ENCODE peak calls at places on chromosomes 16 and 17, in five cellular contexts. One of them, this sample, is unnamed.

GRCh38 chr17:18143044-18143936 is 34.7 kb downstream of the MYO15A start:
- DNase-seq in fibroblast of the aortic adventitia: no peak
- DNase-seq in mucosa of descending colon: no peak
- DNase-seq in neural progenitor cell: peak; percentile 81
- DNase-seq in transverse colon: no peak
- DNase-seq in this sample: peak; percentile 50

GRCh38 chr17:29838961-29839360 is 91.1 kb downstream of the SSH2 start:
- DNase-seq in fibroblast of the aortic adventitia: no peak
- DNase-seq in mucosa of descending colon: no peak
- DNase-seq in neural progenitor cell: peak; percentile 86
- DNase-seq in transverse colon: no peak
- DNase-seq in this sample: no peak

GRCh38 chr17:38663125-38663751 is 11.5 kb downstream of the EPOP start:
- DNase-seq in fibroblast of the aortic adventitia: peak; percentile 24
- DNase-seq in mucosa of descending colon: peak; percentile 77
- DNase-seq in transverse colon: peak; percentile 72
- DNase-seq in neural progenitor cell: peak; percentile 95
- DNase-seq in this sample: peak; percentile 94

GRCh38 chr16:30948956-30949654 is at the start of gene ORAI3:
- DNase-seq in transverse colon: peak; percentile 81
- DNase-seq in neural progenitor cell: peak; percentile 84
- DNase-seq in fibroblast of the aortic adventitia: peak; percentile 49
- DNase-seq in mucosa of descending colon: peak; percentile 79
- DNase-seq in this sample: peak; percentile 35

GRCh38 chr16:82773018-82773417 is 146.2 kb downstream of the CDH13 start:
- DNase-seq in transverse colon: no peak
- DNase-seq in mucosa of descending colon: no peak
- DNase-seq in fibroblast of the aortic adventitia: no peak
- DNase-seq in neural progenitor cell: no peak
- DNase-seq in this sample: no peak

GRCh38 chr17:42421479-42422332 is 1.4 kb downstream of the CAVIN1 start:
- DNase-seq in neural progenitor cell: peak; percentile 59
- DNase-seq in transverse colon: no peak
- DNase-seq in fibroblast of the aortic adventitia: peak; percentile 72
- DNase-seq in mucosa of descending colon: no peak
- DNase-seq in this sample: no peak

GRCh38 chr16:75566040-75566888 is at the start of gene GABARAPL2:
- DNase-seq in transverse colon: peak; percentile 90
- DNase-seq in neural progenitor cell: peak; percentile 98
- DNase-seq in mucosa of descending colon: peak; percentile 90
- DNase-seq in fibroblast of the aortic adventitia: peak; percentile 62
- DNase-seq in this sample: peak; percentile 88

GRCh38 chr16:59060212-59060611 is 326.1 kb upstream of the GOT2 start:
- DNase-seq in neural progenitor cell: no peak
- DNase-seq in transverse colon: no peak
- DNase-seq in fibroblast of the aortic adventitia: peak; percentile 47
- DNase-seq in mucosa of descending colon: no peak
- DNase-seq in this sample: no peak

GRCh38 chr16:82037666-82038065 is 2.6 kb downstream of the HSD17B2 start:
- DNase-seq in mucosa of descending colon: no peak
- DNase-seq in neural progenitor cell: no peak
- DNase-seq in fibroblast of the aortic adventitia: peak; percentile 2
- DNase-seq in transverse colon: no peak
- DNase-seq in this sample: no peak

GRCh38 chr17:50347087-50347893 is 1.4 kb downstream of the XYLT2 start:
- DNase-seq in transverse colon: no peak
- DNase-seq in neural progenitor cell: peak; percentile 46
- DNase-seq in fibroblast of the aortic adventitia: no peak
- DNase-seq in mucosa of descending colon: no peak
- DNase-seq in this sample: no peak

GRCh38 chr16:89949121-89949742 is 677 bp downstream of the DEF8 start:
- DNase-seq in mucosa of descending colon: no peak
- DNase-seq in transverse colon: no peak
- DNase-seq in neural progenitor cell: no peak
- DNase-seq in fibroblast of the aortic adventitia: no peak
- DNase-seq in this sample: no peak

GRCh38 chr17:6706996-6707395 is 6.2 kb downstream of the SLC13A5 start:
- DNase-seq in neural progenitor cell: no peak
- DNase-seq in fibroblast of the aortic adventitia: no peak
- DNase-seq in transverse colon: no peak
- DNase-seq in mucosa of descending colon: no peak
- DNase-seq in this sample: no peak

GRCh38 chr17:49596613-49597244 is 21.1 kb downstream of the NXPH3 start:
- DNase-seq in neural progenitor cell: no peak
- DNase-seq in fibroblast of the aortic adventitia: no peak
- DNase-seq in transverse colon: no peak
- DNase-seq in mucosa of descending colon: no peak
- DNase-seq in this sample: no peak

GRCh38 chr16:55367301-55367745 is 43.3 kb downstream of the IRX6 start:
- DNase-seq in transverse colon: no peak
- DNase-seq in fibroblast of the aortic adventitia: peak; percentile 51
- DNase-seq in neural progenitor cell: no peak
- DNase-seq in mucosa of descending colon: no peak
- DNase-seq in this sample: no peak

GRCh38 chr17:56230660-56231059 is 77.4 kb downstream of the ANKFN1 start:
- DNase-seq in fibroblast of the aortic adventitia: peak; percentile 91
- DNase-seq in transverse colon: no peak
- DNase-seq in mucosa of descending colon: no peak
- DNase-seq in neural progenitor cell: no peak
- DNase-seq in this sample: no peak

GRCh38 chr17:80308672-80309517 is 48.2 kb downstream of the RNF213 start:
- DNase-seq in fibroblast of the aortic adventitia: peak; percentile 17
- DNase-seq in neural progenitor cell: no peak
- DNase-seq in mucosa of descending colon: no peak
- DNase-seq in transverse colon: no peak
- DNase-seq in this sample: peak; percentile 86

GRCh38 chr17:31448467-31449077 is 57.1 kb downstream of the RAB11FIP4 start:
- DNase-seq in transverse colon: no peak
- DNase-seq in mucosa of descending colon: no peak
- DNase-seq in fibroblast of the aortic adventitia: peak; percentile 77
- DNase-seq in neural progenitor cell: no peak
- DNase-seq in this sample: no peak

GRCh38 chr17:46788796-46789195 is 29.7 kb downstream of the WNT3 start:
- DNase-seq in transverse colon: no peak
- DNase-seq in neural progenitor cell: peak; percentile 40
- DNase-seq in mucosa of descending colon: no peak
- DNase-seq in fibroblast of the aortic adventitia: no peak
- DNase-seq in this sample: no peak

GRCh38 chr17:43918026-43918389 is 10.7 kb upstream of the MPP2 start:
- DNase-seq in neural progenitor cell: no peak
- DNase-seq in fibroblast of the aortic adventitia: no peak
- DNase-seq in transverse colon: no peak
- DNase-seq in mucosa of descending colon: no peak
- DNase-seq in this sample: no peak

GRCh38 chr17:47615766-47616424 is 33.8 kb upstream of the KPNB1 start:
- DNase-seq in transverse colon: no peak
- DNase-seq in mucosa of descending colon: no peak
- DNase-seq in neural progenitor cell: peak; percentile 69
- DNase-seq in fibroblast of the aortic adventitia: peak; percentile 75
- DNase-seq in this sample: no peak

GRCh38 chr16:568401-569258 is 1.1 kb upstream of the PIGQ start:
- DNase-seq in transverse colon: peak; percentile 68
- DNase-seq in neural progenitor cell: no peak
- DNase-seq in mucosa of descending colon: peak; percentile 58
- DNase-seq in fibroblast of the aortic adventitia: no peak
- DNase-seq in this sample: no peak

GRCh38 chr17:51709867-51710266 is 448.6 kb downstream of the CA10 start:
- DNase-seq in fibroblast of the aortic adventitia: no peak
- DNase-seq in neural progenitor cell: no peak
- DNase-seq in transverse colon: no peak
- DNase-seq in mucosa of descending colon: no peak
- DNase-seq in this sample: no peak

GRCh38 chr17:10370209-10370608 is 2.6 kb downstream of the MYH13 start:
- DNase-seq in neural progenitor cell: no peak
- DNase-seq in transverse colon: no peak
- DNase-seq in fibroblast of the aortic adventitia: no peak
- DNase-seq in mucosa of descending colon: no peak
- DNase-seq in this sample: no peak

GRCh38 chr17:33012522-33013033 is 20.9 kb downstream of the SPACA3 start:
- DNase-seq in transverse colon: no peak
- DNase-seq in mucosa of descending colon: no peak
- DNase-seq in neural progenitor cell: no peak
- DNase-seq in fibroblast of the aortic adventitia: peak; percentile 78
- DNase-seq in this sample: no peak

GRCh38 chr16:50609049-50609832 is 61.0 kb downstream of the NKD1 start:
- DNase-seq in mucosa of descending colon: no peak
- DNase-seq in neural progenitor cell: no peak
- DNase-seq in fibroblast of the aortic adventitia: no peak
- DNase-seq in transverse colon: no peak
- DNase-seq in this sample: no peak

GRCh38 chr17:27893834-27894503 is 804 bp upstream of the LYRM9 start:
- DNase-seq in neural progenitor cell: no peak
- DNase-seq in transverse colon: no peak
- DNase-seq in mucosa of descending colon: no peak
- DNase-seq in fibroblast of the aortic adventitia: no peak
- DNase-seq in this sample: no peak

GRCh38 chr17:27896656-27897055 is 3.5 kb upstream of the LYRM9 start:
- DNase-seq in neural progenitor cell: no peak
- DNase-seq in transverse colon: no peak
- DNase-seq in fibroblast of the aortic adventitia: no peak
- DNase-seq in mucosa of descending colon: no peak
- DNase-seq in this sample: no peak

GRCh38 chr17:27892866-27893769 is at the start of gene LYRM9:
- DNase-seq in mucosa of descending colon: peak; percentile 94
- DNase-seq in fibroblast of the aortic adventitia: peak; percentile 82
- DNase-seq in transverse colon: peak; percentile 94
- DNase-seq in neural progenitor cell: peak; percentile 97
- DNase-seq in this sample: peak; percentile 93

GRCh38 chr17:27895940-27896535 is 2.9 kb upstream of the LYRM9 start:
- DNase-seq in transverse colon: no peak
- DNase-seq in mucosa of descending colon: no peak
- DNase-seq in fibroblast of the aortic adventitia: no peak
- DNase-seq in neural progenitor cell: no peak
- DNase-seq in this sample: no peak

GRCh38 chr17:27895110-27895895 is 2.1 kb upstream of the LYRM9 start:
- DNase-seq in transverse colon: no peak
- DNase-seq in neural progenitor cell: no peak
- DNase-seq in mucosa of descending colon: no peak
- DNase-seq in fibroblast of the aortic adventitia: no peak
- DNase-seq in this sample: no peak
- H3K4me3 ChIP-seq in transverse colon: no peak overlapping the region
- H3K4me3 ChIP-seq in neural progenitor cell: no peak overlapping the region
- H3K4me3 ChIP-seq in mucosa of descending colon: no peak overlapping the region
- H3K4me3 ChIP-seq in fibroblast of the aortic adventitia: no peak overlapping the region
- H3K4me3 ChIP-seq in this sample: no peak overlapping the region

DNA sequence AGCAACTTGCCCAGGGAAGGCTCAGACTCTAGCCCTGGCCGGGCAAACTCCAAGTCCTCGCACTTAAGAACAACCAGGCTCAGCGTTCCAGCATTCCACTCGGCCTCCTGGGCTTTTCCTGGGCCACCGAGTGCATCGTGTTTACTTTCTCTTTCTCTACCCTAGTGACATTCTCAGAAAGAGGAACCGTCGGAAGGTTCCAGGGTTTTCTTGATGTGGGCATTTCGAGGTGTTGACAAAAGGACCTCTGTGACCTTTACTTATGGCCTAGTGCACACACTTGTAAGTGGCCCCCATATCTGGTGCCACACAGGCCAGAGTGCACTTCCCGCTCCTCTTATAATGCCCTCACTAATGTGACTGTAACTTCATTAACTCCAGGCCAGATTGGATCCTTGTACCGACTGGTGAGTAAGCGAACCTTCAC is 3.1 kb upstream of the BANP start:
- DNase-seq in mucosa of descending colon: peak; percentile 45
- DNase-seq in neural progenitor cell: no peak
- DNase-seq in transverse colon: no peak
- DNase-seq in fibroblast of the aortic adventitia: no peak
- DNase-seq in this sample: no peak
- H3K4me3 ChIP-seq in mucosa of descending colon: no peak overlapping the region
- H3K4me3 ChIP-seq in neural progenitor cell: no peak overlapping the region
- H3K4me3 ChIP-seq in transverse colon: no peak overlapping the region
- H3K4me3 ChIP-seq in fibroblast of the aortic adventitia: no peak overlapping the region
- H3K4me3 ChIP-seq in this sample: no peak overlapping the region

GRCh38 chr17:72404872-72405271 is 284.1 kb downstream of the SOX9 start:
- DNase-seq in transverse colon: no peak
- DNase-seq in neural progenitor cell: no peak
- DNase-seq in mucosa of descending colon: no peak
- DNase-seq in fibroblast of the aortic adventitia: peak; percentile 54
- DNase-seq in this sample: no peak
- H3K4me3 ChIP-seq in transverse colon: no peak overlapping the region
- H3K4me3 ChIP-seq in neural progenitor cell: no peak overlapping the region
- H3K4me3 ChIP-seq in mucosa of descending colon: no peak overlapping the region
- H3K4me3 ChIP-seq in fibroblast of the aortic adventitia: no peak overlapping the region
- H3K4me3 ChIP-seq in this sample: no peak overlapping the region

DNA sequence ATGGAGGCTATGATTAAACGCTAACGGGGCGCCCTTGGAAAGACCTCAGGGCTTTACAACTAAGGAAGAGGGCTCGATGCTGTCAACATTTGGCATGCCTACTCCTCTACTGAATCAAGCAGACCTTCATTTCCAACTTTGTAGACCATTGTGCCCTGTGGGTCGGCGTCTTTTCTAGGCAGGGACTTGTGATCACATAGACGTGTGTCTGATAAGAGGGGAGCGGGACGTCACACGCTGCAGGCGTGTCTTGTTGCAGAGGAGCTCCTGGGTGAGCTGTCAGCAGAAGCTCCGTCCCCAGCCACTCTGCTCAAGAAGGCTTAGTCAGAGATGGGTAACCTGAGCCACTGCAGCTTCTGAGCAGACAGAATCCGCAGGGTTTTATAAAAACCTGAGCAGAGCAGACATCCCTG is 2.8 kb downstream of the MAPK8IP3 start:
- DNase-seq in fibroblast of the aortic adventitia: peak; percentile 63
- DNase-seq in neural progenitor cell: no peak
- DNase-seq in transverse colon: no peak
- DNase-seq in mucosa of descending colon: no peak
- DNase-seq in this sample: peak; percentile 86
- H3K4me3 ChIP-seq in fibroblast of the aortic adventitia: peak overlapping the region; percentile 98
- H3K4me3 ChIP-seq in neural progenitor cell: no peak overlapping the region
- H3K4me3 ChIP-seq in transverse colon: no peak overlapping the region
- H3K4me3 ChIP-seq in mucosa of descending colon: no peak overlapping the region
- H3K4me3 ChIP-seq in this sample: peak overlapping the region; percentile 29

GRCh38 chr16:13244770-13245169 is 343.4 kb downstream of the SHISA9 start:
- DNase-seq in mucosa of descending colon: no peak
- DNase-seq in neural progenitor cell: no peak
- DNase-seq in transverse colon: no peak
- DNase-seq in fibroblast of the aortic adventitia: no peak
- DNase-seq in this sample: no peak

GRCh38 chr16:13242201-13242600 is 340.8 kb downstream of the SHISA9 start:
- DNase-seq in mucosa of descending colon: no peak
- DNase-seq in fibroblast of the aortic adventitia: no peak
- DNase-seq in transverse colon: no peak
- DNase-seq in neural progenitor cell: no peak
- DNase-seq in this sample: no peak

DNA sequence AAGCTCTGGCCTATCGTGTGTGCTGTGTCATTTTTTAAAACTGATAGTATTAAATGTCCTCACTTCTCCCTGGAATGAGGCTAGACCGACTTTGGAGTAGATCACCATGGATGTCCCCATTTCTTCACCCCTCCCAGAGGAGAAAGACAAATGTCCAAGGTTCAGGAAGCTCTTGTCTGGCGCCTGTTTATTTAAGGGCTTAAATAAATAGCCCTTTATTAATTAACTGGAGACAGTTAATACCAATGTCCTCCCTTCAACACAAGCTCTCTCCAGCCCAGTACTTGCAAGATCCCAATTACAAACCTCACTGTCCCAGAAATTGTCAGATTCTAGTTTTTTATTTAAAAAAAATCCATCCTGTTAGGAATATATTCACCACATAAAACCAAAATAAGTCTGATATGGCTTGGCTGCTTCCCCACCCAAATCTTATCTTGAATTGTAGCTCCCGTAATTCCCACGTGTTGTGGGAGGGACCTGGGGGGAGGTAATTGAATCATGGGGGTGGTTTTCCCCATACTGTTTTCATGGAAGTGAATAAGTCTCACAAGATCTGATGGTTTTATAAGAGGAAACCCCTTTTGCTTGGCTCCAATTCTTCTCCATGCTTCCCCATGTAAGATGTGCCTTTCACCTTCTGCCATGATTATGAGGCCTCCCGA is 344.4 kb downstream of the SHISA9 start:
- DNase-seq in neural progenitor cell: no peak
- DNase-seq in fibroblast of the aortic adventitia: no peak
- DNase-seq in transverse colon: no peak
- DNase-seq in mucosa of descending colon: no peak
- DNase-seq in this sample: no peak
- H3K4me3 ChIP-seq in neural progenitor cell: no peak overlapping the region
- H3K4me3 ChIP-seq in fibroblast of the aortic adventitia: no peak overlapping the region
- H3K4me3 ChIP-seq in transverse colon: no peak overlapping the region
- H3K4me3 ChIP-seq in mucosa of descending colon: no peak overlapping the region
- H3K4me3 ChIP-seq in this sample: no peak overlapping the region

This sample was measured in WERI-Rb-1.